ENCODE peak calls at places on chromosomes 6 and 20, in five cellular contexts. One of them, this sample, is unnamed.

GRCh38 chr6:77063494-77063893 is 399.8 kb downstream of the HTR1B start:
- DNase-seq in RCC 7860: no peak
- DNase-seq in ACHN: no peak
- DNase-seq in stimulated activated CD8-positive, alpha-beta memory T cell treated with anti-CD3 and anti-CD28 coated beads, Interleukin-15, amount 100 ng/mL, for 4 hours: no peak
- DNase-seq in activated CD8-positive, alpha-beta T cell treated with anti-CD3 and anti-CD28 coated beads, Interleukin-2, amount 10 ng/mL, durations not matched to agents 7 days and 5 days: no peak
- DNase-seq in this sample: no peak

GRCh38 chr20:45325367-45325766 is 17.3 kb upstream of the MATN4 start:
- DNase-seq in RCC 7860: no peak
- DNase-seq in ACHN: no peak
- DNase-seq in stimulated activated CD8-positive, alpha-beta memory T cell treated with anti-CD3 and anti-CD28 coated beads, Interleukin-15, amount 100 ng/mL, for 4 hours: no peak
- DNase-seq in activated CD8-positive, alpha-beta T cell treated with anti-CD3 and anti-CD28 coated beads, Interleukin-2, amount 10 ng/mL, durations not matched to agents 7 days and 5 days: no peak
- DNase-seq in this sample: no peak

GRCh38 chr20:35171753-35172433 is at the start of gene PROCR:
- DNase-seq in RCC 7860: peak; percentile 96
- DNase-seq in ACHN: peak; percentile 96
- DNase-seq in stimulated activated CD8-positive, alpha-beta memory T cell treated with anti-CD3 and anti-CD28 coated beads, Interleukin-15, amount 100 ng/mL, for 4 hours: no peak
- DNase-seq in activated CD8-positive, alpha-beta T cell treated with anti-CD3 and anti-CD28 coated beads, Interleukin-2, amount 10 ng/mL, durations not matched to agents 7 days and 5 days: peak; percentile 26
- DNase-seq in this sample: no peak

GRCh38 chr6:52573295-52573694 is 3.6 kb downstream of the TRAM2 start:
- DNase-seq in RCC 7860: no peak
- DNase-seq in ACHN: peak; percentile 56
- DNase-seq in stimulated activated CD8-positive, alpha-beta memory T cell treated with anti-CD3 and anti-CD28 coated beads, Interleukin-15, amount 100 ng/mL, for 4 hours: no peak
- DNase-seq in activated CD8-positive, alpha-beta T cell treated with anti-CD3 and anti-CD28 coated beads, Interleukin-2, amount 10 ng/mL, durations not matched to agents 7 days and 5 days: no peak
- DNase-seq in this sample: no peak

GRCh38 chr6:155248021-155249001 is 15.5 kb upstream of the CLDN20 start:
- DNase-seq in RCC 7860: no peak
- DNase-seq in ACHN: peak; percentile 34
- DNase-seq in stimulated activated CD8-positive, alpha-beta memory T cell treated with anti-CD3 and anti-CD28 coated beads, Interleukin-15, amount 100 ng/mL, for 4 hours: no peak
- DNase-seq in activated CD8-positive, alpha-beta T cell treated with anti-CD3 and anti-CD28 coated beads, Interleukin-2, amount 10 ng/mL, durations not matched to agents 7 days and 5 days: peak; percentile 25
- DNase-seq in this sample: peak; percentile 82

GRCh38 chr6:89763550-89763949 is 56.0 kb downstream of the MDN1 start:
- DNase-seq in RCC 7860: no peak
- DNase-seq in ACHN: no peak
- DNase-seq in stimulated activated CD8-positive, alpha-beta memory T cell treated with anti-CD3 and anti-CD28 coated beads, Interleukin-15, amount 100 ng/mL, for 4 hours: no peak
- DNase-seq in activated CD8-positive, alpha-beta T cell treated with anti-CD3 and anti-CD28 coated beads, Interleukin-2, amount 10 ng/mL, durations not matched to agents 7 days and 5 days: no peak
- DNase-seq in this sample: no peak

GRCh38 chr6:126480268-126480667 is 140.4 kb downstream of the CENPW start:
- DNase-seq in RCC 7860: no peak
- DNase-seq in ACHN: no peak
- DNase-seq in stimulated activated CD8-positive, alpha-beta memory T cell treated with anti-CD3 and anti-CD28 coated beads, Interleukin-15, amount 100 ng/mL, for 4 hours: no peak
- DNase-seq in activated CD8-positive, alpha-beta T cell treated with anti-CD3 and anti-CD28 coated beads, Interleukin-2, amount 10 ng/mL, durations not matched to agents 7 days and 5 days: no peak
- DNase-seq in this sample: no peak

GRCh38 chr6:149891259-149891658 is 6.7 kb downstream of the RAET1E start:
- DNase-seq in RCC 7860: no peak
- DNase-seq in ACHN: no peak
- DNase-seq in stimulated activated CD8-positive, alpha-beta memory T cell treated with anti-CD3 and anti-CD28 coated beads, Interleukin-15, amount 100 ng/mL, for 4 hours: no peak
- DNase-seq in activated CD8-positive, alpha-beta T cell treated with anti-CD3 and anti-CD28 coated beads, Interleukin-2, amount 10 ng/mL, durations not matched to agents 7 days and 5 days: no peak
- DNase-seq in this sample: no peak

GRCh38 chr6:19399406-19399805 is 437.8 kb upstream of the ID4 start:
- DNase-seq in RCC 7860: no peak
- DNase-seq in ACHN: no peak
- DNase-seq in stimulated activated CD8-positive, alpha-beta memory T cell treated with anti-CD3 and anti-CD28 coated beads, Interleukin-15, amount 100 ng/mL, for 4 hours: no peak
- DNase-seq in activated CD8-positive, alpha-beta T cell treated with anti-CD3 and anti-CD28 coated beads, Interleukin-2, amount 10 ng/mL, durations not matched to agents 7 days and 5 days: no peak
- DNase-seq in this sample: no peak

This sample was measured in GM12865.